ENCODE peak calls at places on chromosomes 16 and 17, in eight cellular contexts. R, H, M, X, O, E, N and T are unnamed samples.

GRCh38 chr16:9843424-9844013 is 338.7 kb downstream of the GRIN2A start:
- DNase-seq in R (no peak), H (no peak), M (no peak), X (no peak), O (no peak), E (no peak), N (no peak), T (no peak)

GRCh38 chr17:5971969-5972368 is 98.2 kb upstream of the WSCD1 start:
- DNase-seq in R (no peak), H (no peak), M (no peak), X (no peak), O (no peak), E (no peak), N (no peak), T (no peak)

GRCh38 chr16:57871457-57871856 is 69.2 kb upstream of the KIFC3 start:
- DNase-seq in R (no peak), H (no peak), M (no peak), X (no peak), O (no peak), E (no peak), N (no peak), T (no peak)

GRCh38 chr16:27526169-27526568 is 23.5 kb downstream of the GTF3C1 start:
- DNase-seq in R (no peak), H (no peak), M (no peak), X (peak; percentile 14), O (no peak), E (no peak), N (no peak), T (no peak)

GRCh38 chr16:51971184-51971583 is 575.8 kb downstream of the TOX3 start:
- DNase-seq in R (no peak), H (no peak), M (no peak), X (no peak), O (no peak), E (no peak), N (peak; percentile 15), T (no peak)

GRCh38 chr17:12402963-12403622 is 262.6 kb upstream of the MYOCD start:
- DNase-seq in R (no peak), H (no peak), M (no peak), X (no peak), O (no peak), E (no peak), N (no peak), T (no peak)

GRCh38 chr17:65020284-65020683 is 36.3 kb downstream of the GNA13 start:
- DNase-seq in R (no peak), H (no peak), M (no peak), X (no peak), O (no peak), E (no peak), N (no peak), T (no peak)

GRCh38 chr16:86714166-86714565 is 135.8 kb downstream of the FOXL1 start:
- DNase-seq in R (no peak), H (no peak), M (no peak), X (no peak), O (no peak), E (no peak), N (no peak), T (no peak)

GRCh38 chr17:2906907-2907306 is 110.7 kb downstream of the RAP1GAP2 start:
- DNase-seq in R (no peak), H (no peak), M (no peak), X (peak; percentile 76), O (no peak), E (no peak), N (no peak), T (no peak)

GRCh38 chr16:56859636-56860035 is 5.4 kb upstream of the SLC12A3 start:
- DNase-seq in R (no peak), H (peak; percentile 7), M (no peak), X (no peak), O (no peak), E (no peak), N (no peak), T (no peak)

GRCh38 chr16:9429946-9430345 is 338.5 kb downstream of the HAPSTR1 start:
- DNase-seq in R (no peak), H (no peak), M (no peak), X (no peak), O (no peak), E (no peak), N (no peak), T (no peak)

GRCh38 chr16:55663770-55664677 is 8.2 kb downstream of the SLC6A2 start:
- DNase-seq in R (no peak), H (no peak), M (no peak), X (no peak), O (no peak), E (no peak), N (no peak), T (no peak)

GRCh38 chr16:65069090-65069489 is 52.8 kb downstream of the CDH11 start:
- DNase-seq in R (no peak), H (no peak), M (no peak), X (no peak), O (no peak), E (no peak), N (no peak), T (no peak)

GRCh38 chr16:4882261-4882632 is 35.0 kb downstream of the UBN1 start:
- DNase-seq in R (no peak), H (no peak), M (no peak), X (no peak), O (no peak), E (no peak), N (no peak), T (no peak)

GRCh38 chr16:86707171-86707570 is 128.8 kb downstream of the FOXL1 start:
- DNase-seq in R (no peak), H (no peak), M (no peak), X (no peak), O (no peak), E (no peak), N (no peak), T (no peak)

GRCh38 chr16:68313116-68313515 is 2.3 kb downstream of the PRMT7 start:
- DNase-seq in R (no peak), H (no peak), M (no peak), X (no peak), O (no peak), E (no peak), N (no peak), T (no peak)

GRCh38 chr17:38324141-38324540 is 19.6 kb downstream of the GPR179 start:
- DNase-seq in R (no peak), H (no peak), M (no peak), X (no peak), O (no peak), E (no peak), N (no peak), T (no peak)

GRCh38 chr16:55056585-55057520 is 126.2 kb downstream of the IRX5 start:
- DNase-seq in R (peak; percentile 43), H (peak; percentile 75), M (no peak), X (peak; percentile 30), O (no peak), E (no peak), N (peak; percentile 50), T (peak; percentile 53)

GRCh38 chr16:50591800-50592771 is 43.9 kb downstream of the NKD1 start:
- DNase-seq in R (no peak), H (peak; percentile 94), M (peak; percentile 30), X (no peak), O (no peak), E (no peak), N (no peak), T (peak; percentile 92)

GRCh38 chr16:56892705-56893104 is 27.7 kb downstream of the SLC12A3 start:
- DNase-seq in R (no peak), H (no peak), M (no peak), X (no peak), O (no peak), E (no peak), N (no peak), T (no peak)